ENCODE peak calls at places on chromosome 16, in eight cellular contexts. One of them, this sample, is unnamed.
A peak's percentile ranks its signal among the peaks of the same experiment; 100 is the strongest.

GRCh38 chr16:84321932-84322331 is 27.3 kb downstream of the WFDC1 start:
- DNase-seq in stimulated activated CD8-positive, alpha-beta memory T cell treated with anti-CD3 and anti-CD28 coated beads, Interleukin-12 subunit alpha, Interleukin-12 subunit beta, amount 100 ng/mL, for 4 hours: no peak
- DNase-seq in tibial artery: no peak
- DNase-seq in astrocyte of the spinal cord: no peak
- DNase-seq in cardiac fibroblast: no peak
- DNase-seq in GM12892: no peak
- DNase-seq in CD4-positive, CD25-positive, alpha-beta regulatory T cell: no peak
- DNase-seq in head of caudate nucleus: no peak
- DNase-seq in this sample: no peak

GRCh38 chr16:21997693-21998480 is 3.0 kb downstream of the PDZD9 start:
- DNase-seq in GM12892: no peak
- DNase-seq in stimulated activated CD8-positive, alpha-beta memory T cell treated with anti-CD3 and anti-CD28 coated beads, Interleukin-12 subunit alpha, Interleukin-12 subunit beta, amount 100 ng/mL, for 4 hours: no peak
- DNase-seq in CD4-positive, CD25-positive, alpha-beta regulatory T cell: no peak
- DNase-seq in head of caudate nucleus: no peak
- DNase-seq in tibial artery: no peak
- DNase-seq in astrocyte of the spinal cord: no peak
- DNase-seq in cardiac fibroblast: peak; percentile 48
- DNase-seq in this sample: no peak

GRCh38 chr16:14455577-14455976 is 174.5 kb downstream of the PARN start:
- DNase-seq in cardiac fibroblast: no peak
- DNase-seq in stimulated activated CD8-positive, alpha-beta memory T cell treated with anti-CD3 and anti-CD28 coated beads, Interleukin-12 subunit alpha, Interleukin-12 subunit beta, amount 100 ng/mL, for 4 hours: no peak
- DNase-seq in tibial artery: no peak
- DNase-seq in head of caudate nucleus: no peak
- DNase-seq in CD4-positive, CD25-positive, alpha-beta regulatory T cell: no peak
- DNase-seq in GM12892: no peak
- DNase-seq in astrocyte of the spinal cord: peak; percentile 15
- DNase-seq in this sample: no peak

GRCh38 chr16:30354423-30355143 is 525 bp downstream of the CD2BP2 start:
- DNase-seq in CD4-positive, CD25-positive, alpha-beta regulatory T cell: no peak
- DNase-seq in astrocyte of the spinal cord: no peak
- DNase-seq in GM12892: no peak
- DNase-seq in head of caudate nucleus: no peak
- DNase-seq in stimulated activated CD8-positive, alpha-beta memory T cell treated with anti-CD3 and anti-CD28 coated beads, Interleukin-12 subunit alpha, Interleukin-12 subunit beta, amount 100 ng/mL, for 4 hours: no peak
- DNase-seq in tibial artery: peak; percentile 72
- DNase-seq in cardiac fibroblast: no peak
- DNase-seq in this sample: peak; percentile 16

GRCh38 chr16:89473136-89473712 is 17.1 kb downstream of the ANKRD11 start:
- DNase-seq in tibial artery: no peak
- DNase-seq in CD4-positive, CD25-positive, alpha-beta regulatory T cell: no peak
- DNase-seq in GM12892: no peak
- DNase-seq in astrocyte of the spinal cord: no peak
- DNase-seq in stimulated activated CD8-positive, alpha-beta memory T cell treated with anti-CD3 and anti-CD28 coated beads, Interleukin-12 subunit alpha, Interleukin-12 subunit beta, amount 100 ng/mL, for 4 hours: no peak
- DNase-seq in head of caudate nucleus: no peak
- DNase-seq in cardiac fibroblast: no peak
- DNase-seq in this sample: no peak

GRCh38 chr16:65846210-65846602 is 520.3 kb upstream of the CDH5 start:
- DNase-seq in tibial artery: no peak
- DNase-seq in cardiac fibroblast: no peak
- DNase-seq in GM12892: no peak
- DNase-seq in CD4-positive, CD25-positive, alpha-beta regulatory T cell: no peak
- DNase-seq in head of caudate nucleus: no peak
- DNase-seq in stimulated activated CD8-positive, alpha-beta memory T cell treated with anti-CD3 and anti-CD28 coated beads, Interleukin-12 subunit alpha, Interleukin-12 subunit beta, amount 100 ng/mL, for 4 hours: no peak
- DNase-seq in astrocyte of the spinal cord: no peak
- DNase-seq in this sample: no peak

GRCh38 chr16:50841081-50841886 is 99.4 kb downstream of the CYLD start:
- DNase-seq in CD4-positive, CD25-positive, alpha-beta regulatory T cell: peak; percentile 32
- DNase-seq in cardiac fibroblast: peak; percentile 13
- DNase-seq in tibial artery: no peak
- DNase-seq in stimulated activated CD8-positive, alpha-beta memory T cell treated with anti-CD3 and anti-CD28 coated beads, Interleukin-12 subunit alpha, Interleukin-12 subunit beta, amount 100 ng/mL, for 4 hours: no peak
- DNase-seq in head of caudate nucleus: peak; percentile 58
- DNase-seq in astrocyte of the spinal cord: no peak
- DNase-seq in GM12892: no peak
- DNase-seq in this sample: no peak

GRCh38 chr16:73047536-73048291 is at the start of gene ZFHX3:
- DNase-seq in astrocyte of the spinal cord: peak; percentile 70
- DNase-seq in cardiac fibroblast: peak; percentile 71
- DNase-seq in stimulated activated CD8-positive, alpha-beta memory T cell treated with anti-CD3 and anti-CD28 coated beads, Interleukin-12 subunit alpha, Interleukin-12 subunit beta, amount 100 ng/mL, for 4 hours: no peak
- DNase-seq in GM12892: no peak
- DNase-seq in tibial artery: peak; percentile 89
- DNase-seq in head of caudate nucleus: peak; percentile 80
- DNase-seq in CD4-positive, CD25-positive, alpha-beta regulatory T cell: no peak
- DNase-seq in this sample: peak; percentile 75

GRCh38 chr16:3123986-3124886 is 10.6 kb upstream of the ZNF213 start:
- DNase-seq in stimulated activated CD8-positive, alpha-beta memory T cell treated with anti-CD3 and anti-CD28 coated beads, Interleukin-12 subunit alpha, Interleukin-12 subunit beta, amount 100 ng/mL, for 4 hours: peak; percentile 91
- DNase-seq in GM12892: peak; percentile 92
- DNase-seq in astrocyte of the spinal cord: peak; percentile 95
- DNase-seq in head of caudate nucleus: peak; percentile 98
- DNase-seq in cardiac fibroblast: peak; percentile 94
- DNase-seq in CD4-positive, CD25-positive, alpha-beta regulatory T cell: peak; percentile 96
- DNase-seq in tibial artery: peak; percentile 98
- DNase-seq in this sample: peak; percentile 97

GRCh38 chr16:71542377-71542776 is 16.2 kb downstream of the CHST4 start:
- DNase-seq in head of caudate nucleus: peak; percentile 72
- DNase-seq in astrocyte of the spinal cord: no peak
- DNase-seq in CD4-positive, CD25-positive, alpha-beta regulatory T cell: peak; percentile 46
- DNase-seq in cardiac fibroblast: peak; percentile 30
- DNase-seq in tibial artery: no peak
- DNase-seq in GM12892: no peak
- DNase-seq in stimulated activated CD8-positive, alpha-beta memory T cell treated with anti-CD3 and anti-CD28 coated beads, Interleukin-12 subunit alpha, Interleukin-12 subunit beta, amount 100 ng/mL, for 4 hours: peak; percentile 4
- DNase-seq in this sample: no peak

GRCh38 chr16:65845466-65846209 is 520.9 kb upstream of the CDH5 start:
- DNase-seq in head of caudate nucleus: no peak
- DNase-seq in stimulated activated CD8-positive, alpha-beta memory T cell treated with anti-CD3 and anti-CD28 coated beads, Interleukin-12 subunit alpha, Interleukin-12 subunit beta, amount 100 ng/mL, for 4 hours: no peak
- DNase-seq in cardiac fibroblast: peak; percentile 11
- DNase-seq in tibial artery: no peak
- DNase-seq in CD4-positive, CD25-positive, alpha-beta regulatory T cell: no peak
- DNase-seq in GM12892: no peak
- DNase-seq in astrocyte of the spinal cord: no peak
- DNase-seq in this sample: no peak

GRCh38 chr16:11354407-11354732 is 9.1 kb downstream of the RMI2 start:
- DNase-seq in head of caudate nucleus: no peak
- DNase-seq in CD4-positive, CD25-positive, alpha-beta regulatory T cell: no peak
- DNase-seq in tibial artery: no peak
- DNase-seq in cardiac fibroblast: no peak
- DNase-seq in GM12892: no peak
- DNase-seq in astrocyte of the spinal cord: no peak
- DNase-seq in stimulated activated CD8-positive, alpha-beta memory T cell treated with anti-CD3 and anti-CD28 coated beads, Interleukin-12 subunit alpha, Interleukin-12 subunit beta, amount 100 ng/mL, for 4 hours: no peak
- DNase-seq in this sample: no peak

GRCh38 chr16:57507414-57508083 is 21.3 kb upstream of the DOK4 start:
- DNase-seq in head of caudate nucleus: no peak
- DNase-seq in CD4-positive, CD25-positive, alpha-beta regulatory T cell: no peak
- DNase-seq in GM12892: no peak
- DNase-seq in tibial artery: no peak
- DNase-seq in stimulated activated CD8-positive, alpha-beta memory T cell treated with anti-CD3 and anti-CD28 coated beads, Interleukin-12 subunit alpha, Interleukin-12 subunit beta, amount 100 ng/mL, for 4 hours: no peak
- DNase-seq in astrocyte of the spinal cord: no peak
- DNase-seq in cardiac fibroblast: no peak
- DNase-seq in this sample: no peak

GRCh38 chr16:875182-876040 is 74.9 kb upstream of the GNG13 start:
- DNase-seq in astrocyte of the spinal cord: no peak
- DNase-seq in stimulated activated CD8-positive, alpha-beta memory T cell treated with anti-CD3 and anti-CD28 coated beads, Interleukin-12 subunit alpha, Interleukin-12 subunit beta, amount 100 ng/mL, for 4 hours: no peak
- DNase-seq in cardiac fibroblast: no peak
- DNase-seq in CD4-positive, CD25-positive, alpha-beta regulatory T cell: no peak
- DNase-seq in head of caudate nucleus: no peak
- DNase-seq in tibial artery: no peak
- DNase-seq in GM12892: no peak
- DNase-seq in this sample: no peak

GRCh38 chr16:89142474-89143197 is 28.9 kb upstream of the CDH15 start:
- DNase-seq in CD4-positive, CD25-positive, alpha-beta regulatory T cell: no peak
- DNase-seq in head of caudate nucleus: no peak
- DNase-seq in astrocyte of the spinal cord: no peak
- DNase-seq in GM12892: no peak
- DNase-seq in tibial artery: no peak
- DNase-seq in cardiac fibroblast: no peak
- DNase-seq in stimulated activated CD8-positive, alpha-beta memory T cell treated with anti-CD3 and anti-CD28 coated beads, Interleukin-12 subunit alpha, Interleukin-12 subunit beta, amount 100 ng/mL, for 4 hours: no peak
- DNase-seq in this sample: no peak

GRCh38 chr16:22189473-22190168 is 16.5 kb upstream of the EEF2K start:
- DNase-seq in CD4-positive, CD25-positive, alpha-beta regulatory T cell: peak; percentile 95
- DNase-seq in GM12892: no peak
- DNase-seq in tibial artery: peak; percentile 79
- DNase-seq in head of caudate nucleus: peak; percentile 47
- DNase-seq in stimulated activated CD8-positive, alpha-beta memory T cell treated with anti-CD3 and anti-CD28 coated beads, Interleukin-12 subunit alpha, Interleukin-12 subunit beta, amount 100 ng/mL, for 4 hours: peak; percentile 80
- DNase-seq in astrocyte of the spinal cord: peak; percentile 44
- DNase-seq in cardiac fibroblast: peak; percentile 63
- DNase-seq in this sample: no peak

GRCh38 chr16:51577621-51578303 is 426.7 kb upstream of the SALL1 start:
- DNase-seq in GM12892: no peak
- DNase-seq in cardiac fibroblast: peak; percentile 18
- DNase-seq in stimulated activated CD8-positive, alpha-beta memory T cell treated with anti-CD3 and anti-CD28 coated beads, Interleukin-12 subunit alpha, Interleukin-12 subunit beta, amount 100 ng/mL, for 4 hours: no peak
- DNase-seq in CD4-positive, CD25-positive, alpha-beta regulatory T cell: no peak
- DNase-seq in head of caudate nucleus: peak; percentile 38
- DNase-seq in tibial artery: no peak
- DNase-seq in astrocyte of the spinal cord: peak; percentile 9
- DNase-seq in this sample: no peak

GRCh38 chr16:85709766-85710423 is 21.1 kb upstream of the GINS2 start:
- DNase-seq in GM12892: no peak
- DNase-seq in tibial artery: no peak
- DNase-seq in cardiac fibroblast: no peak
- DNase-seq in CD4-positive, CD25-positive, alpha-beta regulatory T cell: no peak
- DNase-seq in head of caudate nucleus: no peak
- DNase-seq in stimulated activated CD8-positive, alpha-beta memory T cell treated with anti-CD3 and anti-CD28 coated beads, Interleukin-12 subunit alpha, Interleukin-12 subunit beta, amount 100 ng/mL, for 4 hours: no peak
- DNase-seq in astrocyte of the spinal cord: no peak
- DNase-seq in this sample: no peak

GRCh38 chr16:49330562-49331201 is 42.9 kb upstream of the C16orf78 start:
- DNase-seq in GM12892: no peak
- DNase-seq in cardiac fibroblast: no peak
- DNase-seq in stimulated activated CD8-positive, alpha-beta memory T cell treated with anti-CD3 and anti-CD28 coated beads, Interleukin-12 subunit alpha, Interleukin-12 subunit beta, amount 100 ng/mL, for 4 hours: no peak
- DNase-seq in astrocyte of the spinal cord: no peak
- DNase-seq in head of caudate nucleus: no peak
- DNase-seq in tibial artery: no peak
- DNase-seq in CD4-positive, CD25-positive, alpha-beta regulatory T cell: no peak
- DNase-seq in this sample: no peak

GRCh38 chr16:53775821-53776431 is 72.0 kb downstream of the FTO start:
- DNase-seq in tibial artery: peak; percentile 65
- DNase-seq in GM12892: no peak
- DNase-seq in cardiac fibroblast: peak; percentile 96
- DNase-seq in CD4-positive, CD25-positive, alpha-beta regulatory T cell: no peak
- DNase-seq in stimulated activated CD8-positive, alpha-beta memory T cell treated with anti-CD3 and anti-CD28 coated beads, Interleukin-12 subunit alpha, Interleukin-12 subunit beta, amount 100 ng/mL, for 4 hours: no peak
- DNase-seq in head of caudate nucleus: no peak
- DNase-seq in astrocyte of the spinal cord: peak; percentile 90
- DNase-seq in this sample: peak; percentile 94

GRCh38 chr16:11056090-11056988 is 112.0 kb downstream of the CLEC16A start:
- DNase-seq in GM12892: no peak
- DNase-seq in astrocyte of the spinal cord: peak; percentile 79
- DNase-seq in tibial artery: no peak
- DNase-seq in cardiac fibroblast: peak; percentile 21
- DNase-seq in head of caudate nucleus: no peak
- DNase-seq in CD4-positive, CD25-positive, alpha-beta regulatory T cell: no peak
- DNase-seq in stimulated activated CD8-positive, alpha-beta memory T cell treated with anti-CD3 and anti-CD28 coated beads, Interleukin-12 subunit alpha, Interleukin-12 subunit beta, amount 100 ng/mL, for 4 hours: no peak
- DNase-seq in this sample: no peak

GRCh38 chr16:71894229-71894920 is 956 bp upstream of the IST1 start:
- DNase-seq in head of caudate nucleus: peak; percentile 81
- DNase-seq in cardiac fibroblast: peak; percentile 74
- DNase-seq in GM12892: no peak
- DNase-seq in stimulated activated CD8-positive, alpha-beta memory T cell treated with anti-CD3 and anti-CD28 coated beads, Interleukin-12 subunit alpha, Interleukin-12 subunit beta, amount 100 ng/mL, for 4 hours: peak; percentile 10
- DNase-seq in CD4-positive, CD25-positive, alpha-beta regulatory T cell: peak; percentile 42
- DNase-seq in tibial artery: peak; percentile 74
- DNase-seq in astrocyte of the spinal cord: peak; percentile 70
- DNase-seq in this sample: peak; percentile 76

GRCh38 chr16:79089735-79090284 is 510.7 kb downstream of the MAF start:
- DNase-seq in head of caudate nucleus: no peak
- DNase-seq in astrocyte of the spinal cord: no peak
- DNase-seq in CD4-positive, CD25-positive, alpha-beta regulatory T cell: peak; percentile 30
- DNase-seq in stimulated activated CD8-positive, alpha-beta memory T cell treated with anti-CD3 and anti-CD28 coated beads, Interleukin-12 subunit alpha, Interleukin-12 subunit beta, amount 100 ng/mL, for 4 hours: peak; percentile 6
- DNase-seq in GM12892: no peak
- DNase-seq in cardiac fibroblast: no peak
- DNase-seq in tibial artery: no peak
- DNase-seq in this sample: no peak

GRCh38 chr16:81723098-81723723 is 55.9 kb upstream of the PLCG2 start:
- DNase-seq in stimulated activated CD8-positive, alpha-beta memory T cell treated with anti-CD3 and anti-CD28 coated beads, Interleukin-12 subunit alpha, Interleukin-12 subunit beta, amount 100 ng/mL, for 4 hours: no peak
- DNase-seq in head of caudate nucleus: peak; percentile 75
- DNase-seq in tibial artery: no peak
- DNase-seq in CD4-positive, CD25-positive, alpha-beta regulatory T cell: peak; percentile 76
- DNase-seq in cardiac fibroblast: peak; percentile 88
- DNase-seq in astrocyte of the spinal cord: peak; percentile 84
- DNase-seq in GM12892: no peak
- DNase-seq in this sample: peak; percentile 74

GRCh38 chr16:85090873-85091521 is 21.3 kb downstream of the CIBAR2 start:
- DNase-seq in stimulated activated CD8-positive, alpha-beta memory T cell treated with anti-CD3 and anti-CD28 coated beads, Interleukin-12 subunit alpha, Interleukin-12 subunit beta, amount 100 ng/mL, for 4 hours: no peak
- DNase-seq in GM12892: no peak
- DNase-seq in tibial artery: no peak
- DNase-seq in cardiac fibroblast: peak; percentile 26
- DNase-seq in astrocyte of the spinal cord: no peak
- DNase-seq in head of caudate nucleus: no peak
- DNase-seq in CD4-positive, CD25-positive, alpha-beta regulatory T cell: no peak
- DNase-seq in this sample: no peak

GRCh38 chr16:24382929-24383328 is 126.8 kb downstream of the CACNG3 start:
- DNase-seq in GM12892: no peak
- DNase-seq in tibial artery: no peak
- DNase-seq in CD4-positive, CD25-positive, alpha-beta regulatory T cell: no peak
- DNase-seq in cardiac fibroblast: no peak
- DNase-seq in astrocyte of the spinal cord: no peak
- DNase-seq in stimulated activated CD8-positive, alpha-beta memory T cell treated with anti-CD3 and anti-CD28 coated beads, Interleukin-12 subunit alpha, Interleukin-12 subunit beta, amount 100 ng/mL, for 4 hours: no peak
- DNase-seq in head of caudate nucleus: no peak
- DNase-seq in this sample: no peak

GRCh38 chr16:50303605-50304466 is 37.5 kb downstream of the ADCY7 start:
- DNase-seq in astrocyte of the spinal cord: no peak
- DNase-seq in CD4-positive, CD25-positive, alpha-beta regulatory T cell: no peak
- DNase-seq in head of caudate nucleus: no peak
- DNase-seq in tibial artery: peak; percentile 68
- DNase-seq in cardiac fibroblast: peak; percentile 33
- DNase-seq in GM12892: peak; percentile 13
- DNase-seq in stimulated activated CD8-positive, alpha-beta memory T cell treated with anti-CD3 and anti-CD28 coated beads, Interleukin-12 subunit alpha, Interleukin-12 subunit beta, amount 100 ng/mL, for 4 hours: no peak
- DNase-seq in this sample: no peak

GRCh38 chr16:648071-648785 is 937 bp upstream of the WDR90 start:
- DNase-seq in head of caudate nucleus: peak; percentile 59
- DNase-seq in stimulated activated CD8-positive, alpha-beta memory T cell treated with anti-CD3 and anti-CD28 coated beads, Interleukin-12 subunit alpha, Interleukin-12 subunit beta, amount 100 ng/mL, for 4 hours: no peak
- DNase-seq in astrocyte of the spinal cord: no peak
- DNase-seq in tibial artery: no peak
- DNase-seq in cardiac fibroblast: peak; percentile 31
- DNase-seq in CD4-positive, CD25-positive, alpha-beta regulatory T cell: peak; percentile 28
- DNase-seq in GM12892: peak; percentile 78
- DNase-seq in this sample: no peak

GRCh38 chr16:81633147-81633619 is 145.9 kb upstream of the PLCG2 start:
- DNase-seq in tibial artery: no peak
- DNase-seq in stimulated activated CD8-positive, alpha-beta memory T cell treated with anti-CD3 and anti-CD28 coated beads, Interleukin-12 subunit alpha, Interleukin-12 subunit beta, amount 100 ng/mL, for 4 hours: no peak
- DNase-seq in astrocyte of the spinal cord: no peak
- DNase-seq in head of caudate nucleus: no peak
- DNase-seq in CD4-positive, CD25-positive, alpha-beta regulatory T cell: no peak
- DNase-seq in GM12892: no peak
- DNase-seq in cardiac fibroblast: no peak
- DNase-seq in this sample: peak; percentile 73

GRCh38 chr16:78198299-78198698 is 98.8 kb downstream of the WWOX start:
- DNase-seq in cardiac fibroblast: no peak
- DNase-seq in tibial artery: no peak
- DNase-seq in CD4-positive, CD25-positive, alpha-beta regulatory T cell: no peak
- DNase-seq in GM12892: no peak
- DNase-seq in stimulated activated CD8-positive, alpha-beta memory T cell treated with anti-CD3 and anti-CD28 coated beads, Interleukin-12 subunit alpha, Interleukin-12 subunit beta, amount 100 ng/mL, for 4 hours: no peak
- DNase-seq in astrocyte of the spinal cord: no peak
- DNase-seq in head of caudate nucleus: no peak
- DNase-seq in this sample: no peak

GRCh38 chr16:49696414-49697101 is 159.4 kb downstream of the ZNF423 start:
- DNase-seq in GM12892: no peak
- DNase-seq in CD4-positive, CD25-positive, alpha-beta regulatory T cell: no peak
- DNase-seq in stimulated activated CD8-positive, alpha-beta memory T cell treated with anti-CD3 and anti-CD28 coated beads, Interleukin-12 subunit alpha, Interleukin-12 subunit beta, amount 100 ng/mL, for 4 hours: no peak
- DNase-seq in cardiac fibroblast: no peak
- DNase-seq in astrocyte of the spinal cord: peak; percentile 32
- DNase-seq in tibial artery: no peak
- DNase-seq in head of caudate nucleus: no peak
- DNase-seq in this sample: no peak

GRCh38 chr16:50152807-50153647 is at the start of gene TENT4B:
- DNase-seq in stimulated activated CD8-positive, alpha-beta memory T cell treated with anti-CD3 and anti-CD28 coated beads, Interleukin-12 subunit alpha, Interleukin-12 subunit beta, amount 100 ng/mL, for 4 hours: peak; percentile 75
- DNase-seq in astrocyte of the spinal cord: peak; percentile 84
- DNase-seq in GM12892: peak; percentile 87
- DNase-seq in head of caudate nucleus: peak; percentile 93
- DNase-seq in CD4-positive, CD25-positive, alpha-beta regulatory T cell: peak; percentile 94
- DNase-seq in tibial artery: peak; percentile 91
- DNase-seq in cardiac fibroblast: peak; percentile 90
- DNase-seq in this sample: peak; percentile 56